ENCODE peak calls at places on chromosomes 1 and 21, in four cellular contexts. K is heart left ventricle, B is OCI-LY7, W is testis. V is an unnamed sample. For H3K9me3, the result is how much of the 10 kb centered on the place peaks cover.

GRCh38 chr1:38456564-38456876 is 403.1 kb downstream of the RRAGC start:
- DNase-seq in K (no peak), W (no peak), B (no peak), V (no peak)

GRCh38 chr1:108877324-108877812 is 583 bp downstream of the GPSM2 start:
- DNase-seq in B (peak), K (no peak), W (peak), V (no peak)

GRCh38 chr1:12528021-12528852 is 89.8 kb downstream of the DHRS3 start:
- DNase-seq in B (no peak), W (peak), K (no peak), V (no peak)

GRCh38 chr1:86822463-86822862 is 91.5 kb downstream of the SELENOF start:
- DNase-seq in K (no peak), B (peak), W (no peak), V (no peak)

GRCh38 chr1:70890408-70890807 is 157.2 kb downstream of the PTGER3 start:
- DNase-seq in K (no peak), W (no peak), B (no peak), V (no peak)

GRCh38 chr1:245255783-245256182 is 101.0 kb downstream of the KIF26B start:
- DNase-seq in K (no peak), B (no peak), W (no peak), V (no peak)

GRCh38 chr1:243595527-243596206 is 254.4 kb downstream of the AKT3 start:
- DNase-seq in W (no peak), B (no peak), K (no peak), V (no peak)

GRCh38 chr1:153395136-153395685 is 4.3 kb upstream of the S100A8 start:
- DNase-seq in W (no peak), B (no peak), K (no peak), V (peak)

GRCh38 chr1:234730110-234730509 is 120.1 kb upstream of the IRF2BP2 start:
- DNase-seq in B (peak), K (no peak), W (no peak), V (no peak)

GRCh38 chr1:36968730-36969129 is 65.6 kb downstream of the GRIK3 start:
- DNase-seq in B (no peak), W (no peak), K (no peak), V (no peak)

GRCh38 chr1:13801711-13802486 is 101.9 kb downstream of the PRDM2 start:
- DNase-seq in K (no peak), W (no peak), B (no peak), V (no peak)

GRCh38 chr21:36487641-36488307 is 7.9 kb upstream of the CLDN14 start:
- DNase-seq in W (no peak), B (peak), K (no peak), V (no peak)

GRCh38 chr1:202069670-202070069 is 53.0 kb upstream of the GPR37L1 start:
- DNase-seq in B (peak), K (no peak), W (no peak), V (peak)

GRCh38 chr21:25750085-25750484 is 15.3 kb downstream of the GABPA start:
- DNase-seq in B (no peak), K (no peak), W (no peak), V (no peak)

GRCh38 chr1:81179239-81179638 is 621.5 kb upstream of the ADGRL2 start:
- DNase-seq in W (no peak), B (no peak), K (no peak), V (no peak)

GRCh38 chr1:112060266-112060665 is 70.8 kb upstream of the KCND3 start:
- DNase-seq in K (no peak), B (peak), W (no peak), V (no peak)

GRCh38 chr1:88647749-88648415 is 36.2 kb upstream of the PKN2 start:
- DNase-seq in B (no peak), W (no peak), K (no peak), V (no peak)

GRCh38 chr1:108512239-108513071 is 47.4 kb upstream of the EEIG2 start:
- DNase-seq in W (no peak), B (peak), K (no peak), V (no peak)

GRCh38 chr1:205588691-205589445 is 42.9 kb downstream of the ELK4 start:
- DNase-seq in K (no peak), B (peak), W (peak), V (peak)

GRCh38 chr1:161258439-161259386 is at the start of gene PCP4L1:
- DNase-seq in K (peak), B (no peak), W (peak), V (peak)

GRCh38 chr21:39556176-39556575 is 56.6 kb upstream of the B3GALT5 start:
- DNase-seq in K (no peak), B (no peak), W (no peak), V (no peak)

GRCh38 chr21:44710756-44711326 is 531 bp downstream of the TSPEAR start:
- DNase-seq in B (no peak), W (no peak), K (no peak), V (peak)

GRCh38 chr1:64246294-64246917 is 43.0 kb downstream of the UBE2U start:
- DNase-seq in B (peak), W (no peak), K (no peak), V (no peak)

GRCh38 chr1:231949277-231950122 is 322.9 kb downstream of the DISC1 start:
- DNase-seq in B (no peak), K (peak), W (no peak), V (no peak)

GRCh38 chr1:21966247-21967000 is 10.4 kb upstream of the CELA3B start:
- DNase-seq in W (no peak), K (no peak), B (no peak), V (no peak)

GRCh38 chr21:37412603-37413360 is 46.2 kb downstream of the DYRK1A start:
- DNase-seq in W (no peak), B (no peak), K (no peak), V (no peak)

GRCh38 chr1:38025233-38025632 is 12.7 kb downstream of the UTP11 start:
- DNase-seq in W (no peak), B (no peak), K (no peak), V (no peak)

GRCh38 chr21:46191257-46191685 is 7.0 kb upstream of the SPATC1L start:
- DNase-seq in W (peak), K (no peak), B (no peak), V (no peak)

GRCh38 chr1:150151291-150152181 is 1.8 kb downstream of the PLEKHO1 start:
- DNase-seq in W (no peak), K (peak), B (peak), V (peak)

GRCh38 chr1:46274224-46275029 is 26.9 kb downstream of the RAD54L start:
- DNase-seq in B (no peak), K (no peak), W (no peak), V (no peak)

GRCh38 chr1:154953611-154954038 is 2.3 kb downstream of the PBXIP1 start:
- DNase-seq in K (no peak), B (no peak), W (no peak), V (no peak)

GRCh38 chr1:154955039-154955717 is 721 bp downstream of the PBXIP1 start:
- DNase-seq in K (peak), W (peak), B (peak), V (peak)

GRCh38 chr1:154952664-154953063 is 3.2 kb downstream of the PBXIP1 start:
- DNase-seq in K (no peak), B (no peak), W (no peak), V (no peak)

GRCh38 chr1:154955718-154956513 is at the start of gene PBXIP1:
- DNase-seq in K (peak), B (peak), W (peak), V (peak)

DNA sequence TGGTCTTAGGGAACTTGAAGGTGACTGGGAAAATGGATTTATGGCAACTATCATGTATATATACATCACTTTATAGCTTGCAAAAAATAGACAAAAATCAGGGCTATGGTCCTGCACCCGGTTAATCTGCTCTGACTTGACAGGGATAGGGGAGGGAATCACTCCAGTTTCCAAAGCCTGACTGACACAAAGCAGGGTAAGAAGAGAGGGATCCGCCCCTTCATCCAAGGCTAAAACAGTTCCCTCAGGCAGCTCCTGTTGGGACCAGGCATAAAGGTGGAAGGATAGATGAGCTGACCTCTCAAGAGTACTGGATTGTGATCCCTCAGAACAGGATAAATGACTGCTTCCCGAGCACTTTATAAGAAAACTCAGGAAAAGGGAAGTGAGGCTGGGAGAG is 1.4 kb downstream of the PBXIP1 start:
- DNase-seq in W (no peak), K (no peak), B (no peak), V (peak)
- H3K27ac ChIP-seq in W (no peak), K (no peak), B (peak), V (no peak)

DNA sequence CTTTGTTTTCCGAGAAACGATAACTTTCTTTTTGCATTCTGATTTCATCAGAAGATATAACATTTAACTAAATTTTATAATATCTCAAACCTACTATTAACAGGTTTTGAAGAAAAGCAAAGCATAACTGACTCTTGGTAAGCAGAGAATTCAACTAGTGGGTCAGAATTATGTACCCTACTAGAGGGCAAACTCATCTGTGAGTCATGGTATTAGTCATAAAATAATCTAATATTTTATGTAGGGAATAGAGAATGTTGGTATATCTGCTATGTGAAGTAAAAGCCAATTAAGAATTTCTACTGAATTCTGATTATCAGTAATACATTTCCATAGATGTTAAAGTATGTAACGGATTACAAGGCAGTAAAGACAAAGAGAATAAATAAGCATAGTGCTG is 56.8 kb downstream of the USP1 start:
- DNase-seq in K (no peak), W (no peak), B (no peak), V (no peak)
- H3K9me3 ChIP-seq in K (under half), W (under half), B (under half), V (under half)

DNA sequence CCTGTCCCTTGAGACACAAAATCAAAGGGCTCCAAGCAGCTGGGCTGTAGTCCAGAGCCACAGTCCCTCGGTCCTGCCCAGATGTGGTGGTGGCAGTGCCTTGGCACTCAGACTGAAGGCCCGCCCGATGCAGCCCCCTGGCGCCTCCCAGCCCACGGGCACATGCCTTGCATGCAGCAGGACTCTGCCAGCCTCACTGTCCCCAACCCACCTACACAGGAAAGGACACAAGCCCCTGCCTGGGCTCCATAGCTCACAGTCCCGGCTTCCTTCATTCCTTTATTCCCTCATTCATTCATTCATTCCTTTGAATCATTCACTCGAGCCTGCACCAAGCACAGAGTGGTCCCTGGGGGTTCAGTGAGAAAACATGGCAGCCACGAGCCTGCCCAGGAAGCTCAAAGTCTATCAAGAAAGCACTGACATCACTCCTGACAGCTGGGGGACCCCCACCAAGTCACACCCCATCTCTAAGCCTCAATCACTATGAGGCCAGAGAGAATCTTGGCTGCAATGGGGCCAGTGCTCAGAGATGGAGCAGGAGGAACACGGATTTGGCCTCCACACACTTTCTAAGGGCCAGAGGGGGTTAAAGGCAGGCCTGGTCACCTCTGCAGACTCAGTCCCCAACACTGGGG is 5.8 kb downstream of the SDC3 start:
- DNase-seq in W (no peak), K (peak), B (no peak), V (no peak)
- H3K27ac ChIP-seq in W (no peak), K (peak), B (no peak), V (no peak)

DNA sequence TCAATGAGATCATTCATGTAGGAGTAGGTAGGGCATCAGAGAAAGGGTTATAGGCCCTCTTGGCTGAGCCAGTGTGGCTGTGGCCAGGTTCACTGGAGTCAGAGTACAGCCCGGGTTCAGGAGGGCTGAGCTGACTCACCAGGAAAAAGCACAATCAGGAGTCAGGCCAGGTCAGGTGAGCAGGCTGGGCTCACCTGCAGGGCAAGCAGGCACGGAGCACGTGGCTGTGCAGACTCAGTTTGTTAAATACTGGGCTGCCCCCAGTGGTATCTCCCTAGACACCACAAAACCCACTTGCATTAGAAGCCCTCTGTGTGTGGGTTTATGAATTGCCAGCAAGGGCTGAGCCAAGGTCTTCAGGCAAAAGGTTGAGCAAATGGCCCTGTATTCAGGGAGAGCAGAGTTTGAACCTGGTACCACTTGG is 122.1 kb upstream of the SERBP1 start:
- DNase-seq in W (no peak), K (no peak), B (no peak), V (no peak)
- H3K9me3 ChIP-seq in W (under half), K (under half), B (under half), V (under half)